ENCODE peak calls at places on chromosomes 13 and 19, in seven cellular contexts. One of them, this sample, is unnamed.

GRCh38 chr19:16886305-16886880 is 2.4 kb upstream of the F2RL3 start:
- DNase-seq in activated B cell treated with CpG ODN at 0.5 μM for 24 hours: no peak
- DNase-seq in SK-N-SH: no peak
- DNase-seq in AG08395: peak; percentile 71
- DNase-seq in NCI-H748 treated with DMSO at 0.1 percent for 48 hours: no peak
- DNase-seq in CD8-positive, alpha-beta T cell: no peak
- DNase-seq in LHCN-M2: peak; percentile 20
- DNase-seq in this sample: no peak

GRCh38 chr13:79540504-79540903 is 59.5 kb downstream of the NDFIP2 start:
- DNase-seq in activated B cell treated with CpG ODN at 0.5 μM for 24 hours: no peak
- DNase-seq in SK-N-SH: no peak
- DNase-seq in AG08395: no peak
- DNase-seq in NCI-H748 treated with DMSO at 0.1 percent for 48 hours: no peak
- DNase-seq in CD8-positive, alpha-beta T cell: no peak
- DNase-seq in LHCN-M2: no peak
- DNase-seq in this sample: no peak

GRCh38 chr19:38280030-38280921 is 15.9 kb downstream of the SPINT2 start:
- DNase-seq in activated B cell treated with CpG ODN at 0.5 μM for 24 hours: no peak
- DNase-seq in SK-N-SH: no peak
- DNase-seq in AG08395: no peak
- DNase-seq in NCI-H748 treated with DMSO at 0.1 percent for 48 hours: no peak
- DNase-seq in CD8-positive, alpha-beta T cell: no peak
- DNase-seq in LHCN-M2: no peak
- DNase-seq in this sample: no peak

GRCh38 chr13:21736926-21737325 is 66.1 kb downstream of the FGF9 start:
- DNase-seq in activated B cell treated with CpG ODN at 0.5 μM for 24 hours: no peak
- DNase-seq in SK-N-SH: no peak
- DNase-seq in AG08395: no peak
- DNase-seq in NCI-H748 treated with DMSO at 0.1 percent for 48 hours: no peak
- DNase-seq in CD8-positive, alpha-beta T cell: no peak
- DNase-seq in LHCN-M2: no peak
- DNase-seq in this sample: no peak

GRCh38 chr13:50170447-50171037 is 155.3 kb downstream of the KCNRG start:
- DNase-seq in activated B cell treated with CpG ODN at 0.5 μM for 24 hours: no peak
- DNase-seq in SK-N-SH: no peak
- DNase-seq in AG08395: no peak
- DNase-seq in NCI-H748 treated with DMSO at 0.1 percent for 48 hours: no peak
- DNase-seq in CD8-positive, alpha-beta T cell: no peak
- DNase-seq in LHCN-M2: peak; percentile 30
- DNase-seq in this sample: no peak

GRCh38 chr19:43707158-43707712 is 8.6 kb upstream of the IRGC start:
- DNase-seq in activated B cell treated with CpG ODN at 0.5 μM for 24 hours: no peak
- DNase-seq in SK-N-SH: no peak
- DNase-seq in AG08395: no peak
- DNase-seq in NCI-H748 treated with DMSO at 0.1 percent for 48 hours: no peak
- DNase-seq in CD8-positive, alpha-beta T cell: no peak
- DNase-seq in LHCN-M2: no peak
- DNase-seq in this sample: no peak

GRCh38 chr19:32311371-32311770 is 34.0 kb upstream of the ZNF507 start:
- DNase-seq in activated B cell treated with CpG ODN at 0.5 μM for 24 hours: no peak
- DNase-seq in SK-N-SH: no peak
- DNase-seq in AG08395: no peak
- DNase-seq in NCI-H748 treated with DMSO at 0.1 percent for 48 hours: no peak
- DNase-seq in CD8-positive, alpha-beta T cell: no peak
- DNase-seq in LHCN-M2: no peak
- DNase-seq in this sample: no peak

GRCh38 chr19:10699650-10700335 is 1.4 kb upstream of the QTRT1 start:
- DNase-seq in activated B cell treated with CpG ODN at 0.5 μM for 24 hours: peak; percentile 28
- DNase-seq in SK-N-SH: peak; percentile 55
- DNase-seq in AG08395: peak; percentile 44
- DNase-seq in NCI-H748 treated with DMSO at 0.1 percent for 48 hours: peak; percentile 15
- DNase-seq in CD8-positive, alpha-beta T cell: peak; percentile 73
- DNase-seq in LHCN-M2: peak; percentile 55
- DNase-seq in this sample: peak; percentile 58

GRCh38 chr19:32988724-32989123 is 16.7 kb downstream of the FAAP24 start:
- DNase-seq in activated B cell treated with CpG ODN at 0.5 μM for 24 hours: no peak
- DNase-seq in SK-N-SH: no peak
- DNase-seq in AG08395: no peak
- DNase-seq in NCI-H748 treated with DMSO at 0.1 percent for 48 hours: no peak
- DNase-seq in CD8-positive, alpha-beta T cell: no peak
- DNase-seq in LHCN-M2: no peak
- DNase-seq in this sample: no peak

GRCh38 chr13:65585346-65585745 is 1644.8 kb downstream of the PCDH9 start:
- DNase-seq in activated B cell treated with CpG ODN at 0.5 μM for 24 hours: no peak
- DNase-seq in SK-N-SH: no peak
- DNase-seq in AG08395: no peak
- DNase-seq in NCI-H748 treated with DMSO at 0.1 percent for 48 hours: no peak
- DNase-seq in CD8-positive, alpha-beta T cell: no peak
- DNase-seq in LHCN-M2: no peak
- DNase-seq in this sample: no peak

GRCh38 chr13:114281351-114282142 is at the start of gene UPF3A:
- DNase-seq in activated B cell treated with CpG ODN at 0.5 μM for 24 hours: peak; percentile 95
- DNase-seq in SK-N-SH: peak; percentile 95
- DNase-seq in AG08395: peak; percentile 91
- DNase-seq in NCI-H748 treated with DMSO at 0.1 percent for 48 hours: peak; percentile 70
- DNase-seq in CD8-positive, alpha-beta T cell: peak; percentile 93
- DNase-seq in LHCN-M2: peak; percentile 90
- DNase-seq in this sample: peak; percentile 90

GRCh38 chr13:98327326-98328314 is 150.6 kb upstream of the RNF113B start:
- DNase-seq in activated B cell treated with CpG ODN at 0.5 μM for 24 hours: no peak
- DNase-seq in SK-N-SH: no peak
- DNase-seq in AG08395: peak; percentile 46
- DNase-seq in NCI-H748 treated with DMSO at 0.1 percent for 48 hours: no peak
- DNase-seq in CD8-positive, alpha-beta T cell: no peak
- DNase-seq in LHCN-M2: no peak
- DNase-seq in this sample: no peak

GRCh38 chr19:5993516-5994406 is 15.8 kb upstream of the RANBP3 start:
- DNase-seq in activated B cell treated with CpG ODN at 0.5 μM for 24 hours: no peak
- DNase-seq in SK-N-SH: peak; percentile 93
- DNase-seq in AG08395: peak; percentile 44
- DNase-seq in NCI-H748 treated with DMSO at 0.1 percent for 48 hours: no peak
- DNase-seq in CD8-positive, alpha-beta T cell: no peak
- DNase-seq in LHCN-M2: no peak
- DNase-seq in this sample: no peak

GRCh38 chr19:6564393-6564792 is 26.6 kb downstream of the CD70 start:
- DNase-seq in activated B cell treated with CpG ODN at 0.5 μM for 24 hours: no peak
- DNase-seq in SK-N-SH: no peak
- DNase-seq in AG08395: peak; percentile 37
- DNase-seq in NCI-H748 treated with DMSO at 0.1 percent for 48 hours: no peak
- DNase-seq in CD8-positive, alpha-beta T cell: no peak
- DNase-seq in LHCN-M2: peak; percentile 40
- DNase-seq in this sample: peak; percentile 7

GRCh38 chr19:45952691-45953505 is 20.8 kb downstream of the NOVA2 start:
- DNase-seq in activated B cell treated with CpG ODN at 0.5 μM for 24 hours: no peak
- DNase-seq in SK-N-SH: peak; percentile 55
- DNase-seq in AG08395: peak; percentile 76
- DNase-seq in NCI-H748 treated with DMSO at 0.1 percent for 48 hours: peak; percentile 26
- DNase-seq in CD8-positive, alpha-beta T cell: peak; percentile 66
- DNase-seq in LHCN-M2: peak; percentile 30
- DNase-seq in this sample: no peak

GRCh38 chr13:35840991-35841604 is 290.1 kb downstream of the DCLK1 start:
- DNase-seq in activated B cell treated with CpG ODN at 0.5 μM for 24 hours: no peak
- DNase-seq in SK-N-SH: no peak
- DNase-seq in AG08395: no peak
- DNase-seq in NCI-H748 treated with DMSO at 0.1 percent for 48 hours: no peak
- DNase-seq in CD8-positive, alpha-beta T cell: no peak
- DNase-seq in LHCN-M2: peak; percentile 65
- DNase-seq in this sample: no peak

GRCh38 chr13:89455741-89456140 is 1784.6 kb downstream of the SLITRK5 start:
- DNase-seq in activated B cell treated with CpG ODN at 0.5 μM for 24 hours: no peak
- DNase-seq in SK-N-SH: no peak
- DNase-seq in AG08395: no peak
- DNase-seq in NCI-H748 treated with DMSO at 0.1 percent for 48 hours: no peak
- DNase-seq in CD8-positive, alpha-beta T cell: no peak
- DNase-seq in LHCN-M2: peak; percentile 19
- DNase-seq in this sample: no peak

GRCh38 chr19:18768046-18768771 is 22.9 kb downstream of the COMP start:
- DNase-seq in activated B cell treated with CpG ODN at 0.5 μM for 24 hours: no peak
- DNase-seq in SK-N-SH: peak; percentile 86
- DNase-seq in AG08395: no peak
- DNase-seq in NCI-H748 treated with DMSO at 0.1 percent for 48 hours: no peak
- DNase-seq in CD8-positive, alpha-beta T cell: no peak
- DNase-seq in LHCN-M2: no peak
- DNase-seq in this sample: no peak

GRCh38 chr19:29547981-29548380 is 22.2 kb downstream of the VSTM2B start:
- DNase-seq in activated B cell treated with CpG ODN at 0.5 μM for 24 hours: no peak
- DNase-seq in SK-N-SH: peak; percentile 52
- DNase-seq in AG08395: no peak
- DNase-seq in NCI-H748 treated with DMSO at 0.1 percent for 48 hours: no peak
- DNase-seq in CD8-positive, alpha-beta T cell: no peak
- DNase-seq in LHCN-M2: no peak
- DNase-seq in this sample: no peak

GRCh38 chr19:3743486-3743885 is 18.0 kb downstream of the APBA3 start:
- DNase-seq in activated B cell treated with CpG ODN at 0.5 μM for 24 hours: no peak
- DNase-seq in SK-N-SH: no peak
- DNase-seq in AG08395: no peak
- DNase-seq in NCI-H748 treated with DMSO at 0.1 percent for 48 hours: no peak
- DNase-seq in CD8-positive, alpha-beta T cell: no peak
- DNase-seq in LHCN-M2: no peak
- DNase-seq in this sample: no peak

GRCh38 chr13:100040196-100040595 is 48.7 kb upstream of the PCCA start:
- DNase-seq in activated B cell treated with CpG ODN at 0.5 μM for 24 hours: no peak
- DNase-seq in SK-N-SH: no peak
- DNase-seq in AG08395: no peak
- DNase-seq in NCI-H748 treated with DMSO at 0.1 percent for 48 hours: peak; percentile 94
- DNase-seq in CD8-positive, alpha-beta T cell: no peak
- DNase-seq in LHCN-M2: no peak
- DNase-seq in this sample: no peak

GRCh38 chr19:55454787-55455243 is 6.6 kb downstream of the ISOC2 start:
- DNase-seq in activated B cell treated with CpG ODN at 0.5 μM for 24 hours: no peak
- DNase-seq in SK-N-SH: peak; percentile 73
- DNase-seq in AG08395: peak; percentile 68
- DNase-seq in NCI-H748 treated with DMSO at 0.1 percent for 48 hours: peak; percentile 53
- DNase-seq in CD8-positive, alpha-beta T cell: peak; percentile 65
- DNase-seq in LHCN-M2: peak; percentile 37
- DNase-seq in this sample: no peak

GRCh38 chr13:60143775-60144174 is 20.0 kb downstream of the DIAPH3 start:
- DNase-seq in activated B cell treated with CpG ODN at 0.5 μM for 24 hours: no peak
- DNase-seq in SK-N-SH: no peak
- DNase-seq in AG08395: no peak
- DNase-seq in NCI-H748 treated with DMSO at 0.1 percent for 48 hours: peak; percentile 82
- DNase-seq in CD8-positive, alpha-beta T cell: no peak
- DNase-seq in LHCN-M2: no peak
- DNase-seq in this sample: no peak

GRCh38 chr19:50875795-50876422 is 2.7 kb downstream of the KLK2 start:
- DNase-seq in activated B cell treated with CpG ODN at 0.5 μM for 24 hours: no peak
- DNase-seq in SK-N-SH: no peak
- DNase-seq in AG08395: no peak
- DNase-seq in NCI-H748 treated with DMSO at 0.1 percent for 48 hours: no peak
- DNase-seq in CD8-positive, alpha-beta T cell: no peak
- DNase-seq in LHCN-M2: no peak
- DNase-seq in this sample: no peak

GRCh38 chr19:409006-409514 is at the start of gene C2CD4C:
- DNase-seq in activated B cell treated with CpG ODN at 0.5 μM for 24 hours: no peak
- DNase-seq in SK-N-SH: peak; percentile 87
- DNase-seq in AG08395: peak; percentile 31
- DNase-seq in NCI-H748 treated with DMSO at 0.1 percent for 48 hours: peak; percentile 59
- DNase-seq in CD8-positive, alpha-beta T cell: no peak
- DNase-seq in LHCN-M2: no peak
- DNase-seq in this sample: no peak

This sample was measured in naive B cell.